ENCODE peak calls at places on chromosomes 3 and 15, in five cellular contexts. One of them, this sample, is unnamed.
A peak's percentile ranks its signal among the peaks of the same experiment; 100 is the strongest.

GRCh38 chr3:14885307-14885706 is 62.1 kb upstream of the NR2C2 start:
- DNase-seq in stimulated activated CD8-positive, alpha-beta memory T cell treated with anti-CD3 and anti-CD28 coated beads, Interleukin-7, amount 100 ng/mL, for 1 hour: no peak
- DNase-seq in NAMALWA: no peak
- DNase-seq in GDM1: no peak
- DNase-seq in GM06990: no peak
- DNase-seq in this sample: no peak

GRCh38 chr3:13420817-13421755 is 964 bp upstream of the NUP210 start:
- DNase-seq in stimulated activated CD8-positive, alpha-beta memory T cell treated with anti-CD3 and anti-CD28 coated beads, Interleukin-7, amount 100 ng/mL, for 1 hour: peak; percentile 35
- DNase-seq in NAMALWA: no peak
- DNase-seq in GDM1: peak; percentile 10
- DNase-seq in GM06990: peak; percentile 79
- DNase-seq in this sample: peak; percentile 61

GRCh38 chr3:64138656-64139375 is 86.5 kb downstream of the PRICKLE2 start:
- DNase-seq in stimulated activated CD8-positive, alpha-beta memory T cell treated with anti-CD3 and anti-CD28 coated beads, Interleukin-7, amount 100 ng/mL, for 1 hour: no peak
- DNase-seq in NAMALWA: no peak
- DNase-seq in GDM1: no peak
- DNase-seq in GM06990: no peak
- DNase-seq in this sample: no peak

GRCh38 chr3:100155105-100155504 is 40.8 kb upstream of the FILIP1L start:
- DNase-seq in stimulated activated CD8-positive, alpha-beta memory T cell treated with anti-CD3 and anti-CD28 coated beads, Interleukin-7, amount 100 ng/mL, for 1 hour: no peak
- DNase-seq in NAMALWA: no peak
- DNase-seq in GDM1: no peak
- DNase-seq in GM06990: no peak
- DNase-seq in this sample: no peak

GRCh38 chr3:164683516-164683915 is 394.8 kb downstream of the SI start:
- DNase-seq in stimulated activated CD8-positive, alpha-beta memory T cell treated with anti-CD3 and anti-CD28 coated beads, Interleukin-7, amount 100 ng/mL, for 1 hour: no peak
- DNase-seq in NAMALWA: no peak
- DNase-seq in GDM1: no peak
- DNase-seq in GM06990: no peak
- DNase-seq in this sample: no peak

GRCh38 chr3:152835311-152836102 is 576 bp downstream of the P2RY1 start:
- DNase-seq in stimulated activated CD8-positive, alpha-beta memory T cell treated with anti-CD3 and anti-CD28 coated beads, Interleukin-7, amount 100 ng/mL, for 1 hour: no peak
- DNase-seq in NAMALWA: no peak
- DNase-seq in GDM1: peak; percentile 62
- DNase-seq in GM06990: no peak
- DNase-seq in this sample: no peak

GRCh38 chr15:98599911-98600685 is 48.2 kb upstream of the IGF1R start:
- DNase-seq in stimulated activated CD8-positive, alpha-beta memory T cell treated with anti-CD3 and anti-CD28 coated beads, Interleukin-7, amount 100 ng/mL, for 1 hour: no peak
- DNase-seq in NAMALWA: peak; percentile 54
- DNase-seq in GDM1: no peak
- DNase-seq in GM06990: peak; percentile 53
- DNase-seq in this sample: no peak

GRCh38 chr15:63185206-63185605 is 4.2 kb upstream of the RAB8B start:
- DNase-seq in stimulated activated CD8-positive, alpha-beta memory T cell treated with anti-CD3 and anti-CD28 coated beads, Interleukin-7, amount 100 ng/mL, for 1 hour: no peak
- DNase-seq in NAMALWA: no peak
- DNase-seq in GDM1: no peak
- DNase-seq in GM06990: no peak
- DNase-seq in this sample: no peak

GRCh38 chr3:154799801-154800200 is 280.3 kb upstream of the MME start:
- DNase-seq in stimulated activated CD8-positive, alpha-beta memory T cell treated with anti-CD3 and anti-CD28 coated beads, Interleukin-7, amount 100 ng/mL, for 1 hour: no peak
- DNase-seq in NAMALWA: peak; percentile 8
- DNase-seq in GDM1: no peak
- DNase-seq in GM06990: no peak
- DNase-seq in this sample: no peak

GRCh38 chr3:117059054-117059989 is 349.7 kb downstream of the TUSC7 start:
- DNase-seq in stimulated activated CD8-positive, alpha-beta memory T cell treated with anti-CD3 and anti-CD28 coated beads, Interleukin-7, amount 100 ng/mL, for 1 hour: no peak
- DNase-seq in NAMALWA: peak; percentile 44
- DNase-seq in GDM1: no peak
- DNase-seq in GM06990: no peak
- DNase-seq in this sample: no peak

GRCh38 chr15:55819397-55820034 is 76.6 kb upstream of the PRTG start:
- DNase-seq in stimulated activated CD8-positive, alpha-beta memory T cell treated with anti-CD3 and anti-CD28 coated beads, Interleukin-7, amount 100 ng/mL, for 1 hour: no peak
- DNase-seq in NAMALWA: no peak
- DNase-seq in GDM1: no peak
- DNase-seq in GM06990: no peak
- DNase-seq in this sample: no peak

GRCh38 chr3:56976666-56977560 is 83.6 kb upstream of the SPATA12 start:
- DNase-seq in stimulated activated CD8-positive, alpha-beta memory T cell treated with anti-CD3 and anti-CD28 coated beads, Interleukin-7, amount 100 ng/mL, for 1 hour: no peak
- DNase-seq in NAMALWA: no peak
- DNase-seq in GDM1: no peak
- DNase-seq in GM06990: no peak
- DNase-seq in this sample: no peak

GRCh38 chr3:10360478-10360877 is 39.6 kb upstream of the SEC13 start:
- DNase-seq in stimulated activated CD8-positive, alpha-beta memory T cell treated with anti-CD3 and anti-CD28 coated beads, Interleukin-7, amount 100 ng/mL, for 1 hour: no peak
- DNase-seq in NAMALWA: no peak
- DNase-seq in GDM1: no peak
- DNase-seq in GM06990: no peak
- DNase-seq in this sample: no peak

GRCh38 chr15:46589088-46589487 is 954.3 kb downstream of the SQOR start:
- DNase-seq in stimulated activated CD8-positive, alpha-beta memory T cell treated with anti-CD3 and anti-CD28 coated beads, Interleukin-7, amount 100 ng/mL, for 1 hour: no peak
- DNase-seq in NAMALWA: no peak
- DNase-seq in GDM1: no peak
- DNase-seq in GM06990: no peak
- DNase-seq in this sample: no peak

GRCh38 chr3:61649381-61650170 is 88.2 kb downstream of the PTPRG start:
- DNase-seq in stimulated activated CD8-positive, alpha-beta memory T cell treated with anti-CD3 and anti-CD28 coated beads, Interleukin-7, amount 100 ng/mL, for 1 hour: no peak
- DNase-seq in NAMALWA: no peak
- DNase-seq in GDM1: no peak
- DNase-seq in GM06990: no peak
- DNase-seq in this sample: no peak

GRCh38 chr3:152719264-152719663 is 115.7 kb upstream of the P2RY1 start:
- DNase-seq in stimulated activated CD8-positive, alpha-beta memory T cell treated with anti-CD3 and anti-CD28 coated beads, Interleukin-7, amount 100 ng/mL, for 1 hour: no peak
- DNase-seq in NAMALWA: no peak
- DNase-seq in GDM1: no peak
- DNase-seq in GM06990: no peak
- DNase-seq in this sample: no peak

GRCh38 chr3:101351834-101352233 is 31.5 kb upstream of the IMPG2 start:
- DNase-seq in stimulated activated CD8-positive, alpha-beta memory T cell treated with anti-CD3 and anti-CD28 coated beads, Interleukin-7, amount 100 ng/mL, for 1 hour: no peak
- DNase-seq in NAMALWA: no peak
- DNase-seq in GDM1: no peak
- DNase-seq in GM06990: no peak
- DNase-seq in this sample: no peak

GRCh38 chr3:112341386-112341785 is 8.4 kb downstream of the CD200 start:
- DNase-seq in stimulated activated CD8-positive, alpha-beta memory T cell treated with anti-CD3 and anti-CD28 coated beads, Interleukin-7, amount 100 ng/mL, for 1 hour: no peak
- DNase-seq in NAMALWA: no peak
- DNase-seq in GDM1: no peak
- DNase-seq in GM06990: no peak
- DNase-seq in this sample: no peak

GRCh38 chr3:184601576-184602405 is 40.2 kb downstream of the EPHB3 start:
- DNase-seq in stimulated activated CD8-positive, alpha-beta memory T cell treated with anti-CD3 and anti-CD28 coated beads, Interleukin-7, amount 100 ng/mL, for 1 hour: no peak
- DNase-seq in NAMALWA: no peak
- DNase-seq in GDM1: no peak
- DNase-seq in GM06990: no peak
- DNase-seq in this sample: no peak

GRCh38 chr3:18891641-18892040 is 256.7 kb upstream of the KCNH8 start:
- DNase-seq in stimulated activated CD8-positive, alpha-beta memory T cell treated with anti-CD3 and anti-CD28 coated beads, Interleukin-7, amount 100 ng/mL, for 1 hour: no peak
- DNase-seq in NAMALWA: no peak
- DNase-seq in GDM1: no peak
- DNase-seq in GM06990: no peak
- DNase-seq in this sample: no peak

GRCh38 chr3:51391566-51392300 is 648 bp downstream of the RBM15B start:
- DNase-seq in stimulated activated CD8-positive, alpha-beta memory T cell treated with anti-CD3 and anti-CD28 coated beads, Interleukin-7, amount 100 ng/mL, for 1 hour: no peak
- DNase-seq in NAMALWA: no peak
- DNase-seq in GDM1: no peak
- DNase-seq in GM06990: peak; percentile 72
- DNase-seq in this sample: peak; percentile 31

GRCh38 chr15:33234019-33234418 is 39.5 kb upstream of the FMN1 start:
- DNase-seq in stimulated activated CD8-positive, alpha-beta memory T cell treated with anti-CD3 and anti-CD28 coated beads, Interleukin-7, amount 100 ng/mL, for 1 hour: no peak
- DNase-seq in NAMALWA: peak; percentile 76
- DNase-seq in GDM1: no peak
- DNase-seq in GM06990: no peak
- DNase-seq in this sample: no peak

GRCh38 chr15:29465196-29465595 is 195.6 kb upstream of the NSMCE3 start:
- DNase-seq in stimulated activated CD8-positive, alpha-beta memory T cell treated with anti-CD3 and anti-CD28 coated beads, Interleukin-7, amount 100 ng/mL, for 1 hour: no peak
- DNase-seq in NAMALWA: no peak
- DNase-seq in GDM1: no peak
- DNase-seq in GM06990: no peak
- DNase-seq in this sample: no peak

GRCh38 chr3:127914584-127914983 is 448 bp upstream of the KBTBD12 start:
- DNase-seq in stimulated activated CD8-positive, alpha-beta memory T cell treated with anti-CD3 and anti-CD28 coated beads, Interleukin-7, amount 100 ng/mL, for 1 hour: no peak
- DNase-seq in NAMALWA: no peak
- DNase-seq in GDM1: no peak
- DNase-seq in GM06990: no peak
- DNase-seq in this sample: no peak

GRCh38 chr3:165920984-165921383 is 83.8 kb upstream of the BCHE start:
- DNase-seq in stimulated activated CD8-positive, alpha-beta memory T cell treated with anti-CD3 and anti-CD28 coated beads, Interleukin-7, amount 100 ng/mL, for 1 hour: no peak
- DNase-seq in NAMALWA: no peak
- DNase-seq in GDM1: no peak
- DNase-seq in GM06990: no peak
- DNase-seq in this sample: no peak

GRCh38 chr15:37217567-37217966 is 117.2 kb upstream of the MEIS2 start:
- DNase-seq in stimulated activated CD8-positive, alpha-beta memory T cell treated with anti-CD3 and anti-CD28 coated beads, Interleukin-7, amount 100 ng/mL, for 1 hour: no peak
- DNase-seq in NAMALWA: no peak
- DNase-seq in GDM1: no peak
- DNase-seq in GM06990: no peak
- DNase-seq in this sample: no peak

GRCh38 chr15:25385986-25386385 is 52.8 kb downstream of the UBE3A start:
- DNase-seq in stimulated activated CD8-positive, alpha-beta memory T cell treated with anti-CD3 and anti-CD28 coated beads, Interleukin-7, amount 100 ng/mL, for 1 hour: no peak
- DNase-seq in NAMALWA: no peak
- DNase-seq in GDM1: no peak
- DNase-seq in GM06990: no peak
- DNase-seq in this sample: no peak

This sample was measured in central memory CD8-positive, alpha-beta T cell.